ENCODE peak calls at places on chromosomes 16 and 17, in five cellular contexts. One of them, this sample, is unnamed. For H3K4me1, the result is how much of the 10 kb centered on the place peaks cover.

GRCh38 chr16:67029249-67030096 is 524 bp downstream of the CBFB start:
- DNase-seq in neural progenitor cell: peak
- DNase-seq in IMR-90: peak
- DNase-seq in body of pancreas: peak
- DNase-seq in fibroblast of lung: peak
- DNase-seq in this sample: no peak

GRCh38 chr17:80361495-80362220 is 53.3 kb upstream of the ENDOV start:
- DNase-seq in neural progenitor cell: peak
- DNase-seq in IMR-90: no peak
- DNase-seq in body of pancreas: no peak
- DNase-seq in fibroblast of lung: peak
- DNase-seq in this sample: no peak

GRCh38 chr16:69397821-69398521 is 12.2 kb upstream of the TERF2 start:
- DNase-seq in neural progenitor cell: peak
- DNase-seq in IMR-90: peak
- DNase-seq in body of pancreas: peak
- DNase-seq in fibroblast of lung: peak
- DNase-seq in this sample: no peak

GRCh38 chr17:29197516-29198272 is 17.5 kb upstream of the MYO18A start:
- DNase-seq in neural progenitor cell: no peak
- DNase-seq in IMR-90: no peak
- DNase-seq in body of pancreas: peak
- DNase-seq in fibroblast of lung: no peak
- DNase-seq in this sample: no peak

GRCh38 chr17:143785-144281 is 6.5 kb downstream of the SCGB1C2 start:
- DNase-seq in neural progenitor cell: peak
- DNase-seq in IMR-90: peak
- DNase-seq in body of pancreas: peak
- DNase-seq in fibroblast of lung: peak
- DNase-seq in this sample: peak

GRCh38 chr17:52297230-52298010 is 138.9 kb upstream of the CA10 start:
- DNase-seq in neural progenitor cell: peak
- DNase-seq in IMR-90: no peak
- DNase-seq in body of pancreas: no peak
- DNase-seq in fibroblast of lung: no peak
- DNase-seq in this sample: no peak

GRCh38 chr17:44379887-44380286 is 9.6 kb downstream of the ITGA2B start:
- DNase-seq in neural progenitor cell: no peak
- DNase-seq in IMR-90: no peak
- DNase-seq in body of pancreas: no peak
- DNase-seq in fibroblast of lung: no peak
- DNase-seq in this sample: no peak

GRCh38 chr17:14297161-14297851 is 3.6 kb upstream of the HS3ST3B1 start:
- DNase-seq in neural progenitor cell: peak
- DNase-seq in IMR-90: no peak
- DNase-seq in body of pancreas: peak
- DNase-seq in fibroblast of lung: peak
- DNase-seq in this sample: no peak

GRCh38 chr16:30743690-30744089 is 4.5 kb upstream of the PHKG2 start:
- DNase-seq in neural progenitor cell: no peak
- DNase-seq in IMR-90: no peak
- DNase-seq in body of pancreas: no peak
- DNase-seq in fibroblast of lung: no peak
- DNase-seq in this sample: no peak
- H3K4me1 ChIP-seq in neural progenitor cell: under half
- H3K4me1 ChIP-seq in IMR-90: under half
- H3K4me1 ChIP-seq in body of pancreas: under half
- H3K4me1 ChIP-seq in fibroblast of lung: under half
- H3K4me1 ChIP-seq in this sample: under half

GRCh38 chr17:38920374-38921291 is 4.8 kb upstream of the LASP1NB start:
- DNase-seq in neural progenitor cell: no peak
- DNase-seq in IMR-90: no peak
- DNase-seq in body of pancreas: no peak
- DNase-seq in fibroblast of lung: no peak
- DNase-seq in this sample: no peak

GRCh38 chr17:38922538-38923291 is 2.7 kb upstream of the LASP1NB start:
- DNase-seq in neural progenitor cell: peak
- DNase-seq in IMR-90: peak
- DNase-seq in body of pancreas: peak
- DNase-seq in fibroblast of lung: peak
- DNase-seq in this sample: no peak

GRCh38 chr17:38919316-38920078 is 5.9 kb upstream of the LASP1NB start:
- DNase-seq in neural progenitor cell: no peak
- DNase-seq in IMR-90: no peak
- DNase-seq in body of pancreas: no peak
- DNase-seq in fibroblast of lung: no peak
- DNase-seq in this sample: no peak

GRCh38 chr17:38918916-38919315 is 6.5 kb upstream of the LASP1NB start:
- DNase-seq in neural progenitor cell: no peak
- DNase-seq in IMR-90: no peak
- DNase-seq in body of pancreas: no peak
- DNase-seq in fibroblast of lung: no peak
- DNase-seq in this sample: no peak

GRCh38 chr17:38921756-38922411 is 3.5 kb upstream of the LASP1NB start:
- DNase-seq in neural progenitor cell: no peak
- DNase-seq in IMR-90: no peak
- DNase-seq in body of pancreas: no peak
- DNase-seq in fibroblast of lung: no peak
- DNase-seq in this sample: no peak
- H3K27ac ChIP-seq in neural progenitor cell: peak
- H3K27ac ChIP-seq in IMR-90: peak
- H3K27ac ChIP-seq in body of pancreas: peak
- H3K27ac ChIP-seq in fibroblast of lung: peak
- H3K27ac ChIP-seq in this sample: no peak

GRCh38 chr17:18145811-18146210 is 37.3 kb downstream of the MYO15A start:
- DNase-seq in neural progenitor cell: no peak
- DNase-seq in IMR-90: no peak
- DNase-seq in body of pancreas: no peak
- DNase-seq in fibroblast of lung: no peak
- DNase-seq in this sample: no peak

GRCh38 chr17:18144261-18144660 is 35.7 kb downstream of the MYO15A start:
- DNase-seq in neural progenitor cell: no peak
- DNase-seq in IMR-90: no peak
- DNase-seq in body of pancreas: no peak
- DNase-seq in fibroblast of lung: no peak
- DNase-seq in this sample: no peak

GRCh38 chr17:18142417-18142816 is 33.9 kb downstream of the MYO15A start:
- DNase-seq in neural progenitor cell: no peak
- DNase-seq in IMR-90: no peak
- DNase-seq in body of pancreas: no peak
- DNase-seq in fibroblast of lung: no peak
- DNase-seq in this sample: no peak

GRCh38 chr17:18141210-18141803 is 32.8 kb downstream of the MYO15A start:
- DNase-seq in neural progenitor cell: peak
- DNase-seq in IMR-90: peak
- DNase-seq in body of pancreas: no peak
- DNase-seq in fibroblast of lung: peak
- DNase-seq in this sample: peak

DNA sequence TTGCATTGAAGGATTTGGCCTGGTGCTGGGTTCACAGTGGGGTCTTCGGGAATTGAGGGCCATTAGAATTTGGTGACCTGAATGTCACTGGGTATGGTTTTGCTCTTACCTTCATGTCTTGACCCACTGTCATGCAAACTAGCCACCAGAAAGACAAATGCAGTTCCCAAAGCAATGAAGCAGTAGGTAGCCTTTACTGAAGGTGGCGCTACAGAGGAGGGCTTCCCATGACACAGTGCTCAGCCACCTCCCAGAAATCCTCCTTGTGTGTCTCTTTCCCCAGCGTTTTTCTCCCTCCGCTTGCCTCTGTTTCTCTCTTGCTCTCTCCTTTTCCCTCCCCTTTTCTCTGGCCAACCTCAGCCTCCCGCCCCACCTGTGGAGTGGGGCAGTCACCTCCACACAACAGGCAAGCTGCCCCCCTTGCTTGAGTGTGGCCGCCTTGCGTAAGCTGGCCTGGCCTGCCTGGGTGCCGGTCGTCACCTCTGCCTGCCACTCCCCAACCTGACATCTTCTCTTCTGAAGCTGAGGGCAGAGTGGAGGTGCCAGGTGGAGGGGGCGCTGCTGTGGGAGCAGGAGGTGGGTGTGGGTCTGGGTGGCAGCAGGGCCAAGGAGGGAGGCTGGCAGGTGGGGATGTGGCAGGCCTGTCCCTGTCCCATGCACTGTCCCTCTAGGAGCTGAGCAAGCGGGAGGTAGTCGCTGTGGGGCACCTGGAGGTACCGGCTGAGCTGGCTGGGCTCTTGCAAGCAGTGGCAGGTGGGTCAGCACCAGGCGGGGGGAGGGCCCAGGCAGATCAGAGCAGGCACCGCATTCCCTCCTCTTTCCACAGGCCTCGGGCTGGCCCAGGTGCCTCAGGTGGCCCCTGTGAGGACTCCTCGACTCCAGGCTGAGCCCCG is 34.7 kb downstream of the MYO15A start:
- DNase-seq in neural progenitor cell: peak
- DNase-seq in IMR-90: peak
- DNase-seq in body of pancreas: no peak
- DNase-seq in fibroblast of lung: peak
- DNase-seq in this sample: no peak
- TF ChIP-seq CTCF in neural progenitor cell: peak
- TF ChIP-seq CTCF in IMR-90: peak
- TF ChIP-seq CTCF in body of pancreas: peak
- TF ChIP-seq CTCF in fibroblast of lung: no peak
- TF ChIP-seq CTCF in this sample: no peak

GRCh38 chr17:51120357-51120738 is 320 bp downstream of the SPAG9 start:
- DNase-seq in neural progenitor cell: no peak
- DNase-seq in IMR-90: peak
- DNase-seq in body of pancreas: no peak
- DNase-seq in fibroblast of lung: peak
- DNase-seq in this sample: no peak

GRCh38 chr17:51118330-51119195 is 2.1 kb downstream of the SPAG9 start:
- DNase-seq in neural progenitor cell: no peak
- DNase-seq in IMR-90: no peak
- DNase-seq in body of pancreas: peak
- DNase-seq in fibroblast of lung: no peak
- DNase-seq in this sample: no peak

GRCh38 chr17:51121620-51122472 is 1.2 kb upstream of the SPAG9 start:
- DNase-seq in neural progenitor cell: peak
- DNase-seq in IMR-90: peak
- DNase-seq in body of pancreas: peak
- DNase-seq in fibroblast of lung: peak
- DNase-seq in this sample: peak

GRCh38 chr17:51120739-51121619 is at the start of gene SPAG9:
- DNase-seq in neural progenitor cell: peak
- DNase-seq in IMR-90: peak
- DNase-seq in body of pancreas: peak
- DNase-seq in fibroblast of lung: peak
- DNase-seq in this sample: peak

DNA sequence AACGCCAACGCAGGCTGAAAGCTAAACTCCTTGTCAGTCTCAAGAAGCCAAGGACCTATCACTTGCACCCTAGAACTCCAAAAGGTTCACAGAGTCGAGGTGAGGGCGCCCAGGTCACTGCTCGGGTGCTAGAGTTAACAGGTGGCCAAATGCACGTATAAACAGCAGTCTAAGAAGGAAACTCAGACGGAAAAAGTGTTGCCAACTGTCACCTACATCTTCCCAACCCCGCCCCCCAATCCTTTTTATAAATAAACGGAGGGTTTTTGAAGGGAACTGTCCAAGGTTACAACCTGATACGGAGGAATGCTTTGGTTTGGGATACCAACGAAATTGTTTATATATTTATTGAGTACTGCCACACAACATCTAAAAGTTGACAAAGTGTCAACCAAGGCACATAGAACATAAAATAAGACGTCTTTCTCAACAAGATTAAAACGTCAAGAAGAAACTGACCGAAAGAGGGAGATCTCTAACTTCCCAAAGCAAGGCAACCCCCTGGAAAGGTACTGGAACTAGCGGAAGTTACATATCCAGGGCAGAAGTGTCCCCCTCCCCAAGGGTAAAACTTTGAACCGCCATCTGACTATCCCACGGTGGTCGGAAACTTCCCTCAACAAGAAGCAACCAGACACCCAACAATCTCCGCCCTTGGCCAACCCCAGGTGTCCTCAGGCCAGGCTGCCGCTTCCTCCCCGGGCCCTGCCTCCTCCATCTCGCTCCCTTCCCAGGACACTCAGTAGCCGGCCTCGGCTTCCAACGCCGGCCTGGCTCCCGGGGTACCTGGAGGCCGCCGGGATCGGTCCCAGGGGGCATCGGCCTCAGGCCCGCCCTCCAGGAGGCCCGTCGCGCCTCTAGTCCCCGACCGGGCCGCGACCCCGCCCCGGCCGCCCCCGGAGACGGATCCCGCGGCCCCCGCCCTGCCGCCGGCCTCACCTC is 982 bp downstream of the SPAG9 start:
- DNase-seq in neural progenitor cell: peak
- DNase-seq in IMR-90: peak
- DNase-seq in body of pancreas: peak
- DNase-seq in fibroblast of lung: peak
- DNase-seq in this sample: no peak
- H3K4me1 ChIP-seq in neural progenitor cell: under half
- H3K4me1 ChIP-seq in IMR-90: under half
- H3K4me1 ChIP-seq in body of pancreas: half or more
- H3K4me1 ChIP-seq in fibroblast of lung: under half
- H3K4me1 ChIP-seq in this sample: under half

GRCh38 chr17:41651625-41652460 is 27.5 kb upstream of the KRT17 start:
- DNase-seq in neural progenitor cell: no peak
- DNase-seq in IMR-90: no peak
- DNase-seq in body of pancreas: peak
- DNase-seq in fibroblast of lung: no peak
- DNase-seq in this sample: no peak

GRCh38 chr17:41650794-41651624 is 26.6 kb upstream of the KRT17 start:
- DNase-seq in neural progenitor cell: no peak
- DNase-seq in IMR-90: no peak
- DNase-seq in body of pancreas: no peak
- DNase-seq in fibroblast of lung: no peak
- DNase-seq in this sample: no peak

GRCh38 chr17:41654134-41654907 is 29.9 kb upstream of the KRT17 start:
- DNase-seq in neural progenitor cell: no peak
- DNase-seq in IMR-90: no peak
- DNase-seq in body of pancreas: peak
- DNase-seq in fibroblast of lung: no peak
- DNase-seq in this sample: no peak

GRCh38 chr17:41653421-41654133 is 29.2 kb upstream of the KRT17 start:
- DNase-seq in neural progenitor cell: no peak
- DNase-seq in IMR-90: no peak
- DNase-seq in body of pancreas: no peak
- DNase-seq in fibroblast of lung: no peak
- DNase-seq in this sample: no peak

GRCh38 chr17:41652461-41652960 is 28.1 kb upstream of the KRT17 start:
- DNase-seq in neural progenitor cell: no peak
- DNase-seq in IMR-90: no peak
- DNase-seq in body of pancreas: no peak
- DNase-seq in fibroblast of lung: no peak
- DNase-seq in this sample: no peak
- H3K27ac ChIP-seq in neural progenitor cell: no peak
- H3K27ac ChIP-seq in IMR-90: no peak
- H3K27ac ChIP-seq in body of pancreas: no peak
- H3K27ac ChIP-seq in fibroblast of lung: no peak
- H3K27ac ChIP-seq in this sample: no peak

DNA sequence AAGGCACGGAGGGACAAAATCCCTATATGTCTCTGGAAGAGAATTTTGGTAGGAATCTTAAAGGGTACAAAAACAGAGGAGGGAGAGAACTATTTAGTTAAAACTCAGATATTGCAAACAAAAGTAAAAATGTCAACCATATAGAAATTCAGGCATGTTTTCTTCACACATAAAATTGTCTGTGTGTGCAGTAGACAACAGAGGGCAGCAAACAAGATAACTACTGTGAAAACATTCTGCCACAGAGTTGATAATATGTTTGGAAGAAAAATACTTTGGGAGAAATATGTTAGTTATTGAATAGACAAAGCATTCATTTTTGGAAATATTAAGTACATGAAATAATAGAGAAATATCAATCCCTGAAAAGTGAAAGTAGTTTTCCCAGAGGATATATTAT is 56.2 kb downstream of the SNX11 start:
- DNase-seq in neural progenitor cell: no peak
- DNase-seq in IMR-90: no peak
- DNase-seq in body of pancreas: no peak
- DNase-seq in fibroblast of lung: no peak
- DNase-seq in this sample: no peak
- TF ChIP-seq CTCF in neural progenitor cell: peak
- TF ChIP-seq CTCF in IMR-90: no peak
- TF ChIP-seq CTCF in body of pancreas: no peak
- TF ChIP-seq CTCF in fibroblast of lung: no peak
- TF ChIP-seq CTCF in this sample: peak

This sample was measured in Panc1.